ENCODE peak calls at places on chromosomes 12 and 14, in five cellular contexts. N is epithelial cell of esophagus, H is GM10248, L is sigmoid colon, J is progenitor cell of endocrine pancreas. Q is an unnamed sample.

GRCh38 chr14:50935126-50936090 is 8.9 kb downstream of the PYGL start:
- DNase-seq in L (no peak), J (no peak), H (no peak), N (no peak), Q (no peak)

GRCh38 chr12:53989227-53990113 is 4.5 kb downstream of the HOXC10 start:
- DNase-seq in L (no peak), N (peak; percentile 62), H (peak; percentile 68), J (no peak), Q (no peak)

GRCh38 chr12:20778969-20779368 is 31.5 kb upstream of the SLCO1B3 start:
- DNase-seq in N (no peak), H (no peak), J (no peak), L (no peak), Q (no peak)

GRCh38 chr14:61662437-61663311 is 32.6 kb upstream of the HIF1A start:
- DNase-seq in H (peak; percentile 73), L (no peak), J (no peak), N (peak; percentile 88), Q (no peak)

GRCh38 chr12:64255249-64255648 is 33.2 kb upstream of the KICS2 start:
- DNase-seq in L (no peak), J (no peak), H (no peak), N (no peak), Q (no peak)

GRCh38 chr12:59403259-59403932 is 192.4 kb upstream of the SLC16A7 start:
- DNase-seq in J (peak; percentile 18), L (no peak), N (peak; percentile 67), H (peak; percentile 9), Q (no peak)

GRCh38 chr14:95545769-95546168 is 10.9 kb downstream of the GLRX5 start:
- DNase-seq in L (no peak), J (no peak), H (no peak), N (peak; percentile 87), Q (no peak)

GRCh38 chr12:94516985-94517384 is 57.3 kb upstream of the CEP83 start:
- DNase-seq in N (no peak), L (no peak), J (no peak), H (no peak), Q (no peak)

GRCh38 chr12:6613015-6613775 is 6.0 kb upstream of the CHD4 start:
- DNase-seq in N (peak; percentile 45), J (no peak), L (peak; percentile 94), H (peak; percentile 43), Q (peak; percentile 69)

GRCh38 chr14:105212541-105213305 is 31.6 kb upstream of the NUDT14 start:
- DNase-seq in J (no peak), H (no peak), N (no peak), L (no peak), Q (no peak)

GRCh38 chr12:32181498-32182175 is 75.0 kb downstream of the BICD1 start:
- DNase-seq in H (no peak), N (no peak), L (no peak), J (no peak), Q (no peak)

GRCh38 chr14:100010679-100011078 is 54.5 kb upstream of the EVL start:
- DNase-seq in L (no peak), N (no peak), H (no peak), J (no peak), Q (no peak)

GRCh38 chr12:530871-531270 is 71.1 kb downstream of the B4GALNT3 start:
- DNase-seq in L (no peak), H (no peak), J (no peak), N (no peak), Q (no peak)

GRCh38 chr12:89417246-89417977 is 65.1 kb upstream of the DUSP6 start:
- DNase-seq in J (no peak), L (no peak), H (no peak), N (peak; percentile 52), Q (no peak)

GRCh38 chr12:30988887-30989286 is 62.3 kb downstream of the TSPAN11 start:
- DNase-seq in L (no peak), J (no peak), N (no peak), H (no peak), Q (no peak)

GRCh38 chr12:108568653-108569154 is 6.3 kb downstream of the ISCU start:
- DNase-seq in H (peak; percentile 78), L (no peak), J (no peak), N (no peak), Q (no peak)

GRCh38 chr14:75191100-75191499 is 14.7 kb upstream of the TMED10 start:
- DNase-seq in N (no peak), L (no peak), H (no peak), J (no peak), Q (no peak)

GRCh38 chr14:77889971-77890442 is 90.1 kb downstream of the ADCK1 start:
- DNase-seq in L (no peak), H (no peak), J (no peak), N (peak; percentile 89), Q (no peak)

GRCh38 chr12:3366451-3367155 is 124.4 kb upstream of the PRMT8 start:
- DNase-seq in H (no peak), N (no peak), L (no peak), J (no peak), Q (no peak)

GRCh38 chr12:100717733-100718067 is 76.9 kb upstream of the ANO4 start:
- DNase-seq in J (no peak), L (no peak), H (no peak), N (peak; percentile 13), Q (no peak)

GRCh38 chr14:73467377-73467776 is 9.0 kb upstream of the NUMB start:
- DNase-seq in H (no peak), L (no peak), J (no peak), N (no peak), Q (no peak)

GRCh38 chr12:94207467-94208432 is 59.4 kb downstream of the PLXNC1 start:
- DNase-seq in H (peak; percentile 72), J (no peak), L (no peak), N (no peak), Q (no peak)

GRCh38 chr12:124309231-124309630 is 14.3 kb downstream of the RFLNA start:
- DNase-seq in L (no peak), N (no peak), H (no peak), J (no peak), Q (no peak)

GRCh38 chr14:88986146-88986841 is 161.8 kb downstream of the TTC8 start:
- DNase-seq in H (no peak), N (peak; percentile 29), J (no peak), L (no peak), Q (no peak)

GRCh38 chr12:507261-507853 is 47.6 kb downstream of the B4GALNT3 start:
- DNase-seq in N (no peak), L (no peak), J (no peak), H (no peak), Q (no peak)

GRCh38 chr12:68975811-68976210 is 42.8 kb upstream of the CPM start:
- DNase-seq in L (no peak), J (no peak), H (no peak), N (no peak), Q (no peak)

GRCh38 chr12:10363922-10364838 is 25.7 kb downstream of the KLRK1 start:
- DNase-seq in N (peak; percentile 57), L (peak; percentile 72), H (peak; percentile 65), J (no peak), Q (no peak)

GRCh38 chr12:27572486-27573255 is 48.7 kb downstream of the PPFIBP1 start:
- DNase-seq in H (no peak), J (no peak), N (no peak), L (no peak), Q (no peak)

GRCh38 chr14:34935552-34935951 is 47.2 kb upstream of the SRP54 start:
- DNase-seq in L (no peak), N (no peak), H (no peak), J (no peak), Q (no peak)

GRCh38 chr14:78253986-78254385 is 83.8 kb downstream of the NRXN3 start:
- DNase-seq in J (no peak), N (peak; percentile 92), H (no peak), L (no peak), Q (no peak)

GRCh38 chr12:122946690-122947271 is 19.5 kb downstream of the ABCB9 start:
- DNase-seq in H (peak; percentile 75), N (peak; percentile 100), J (no peak), L (peak; percentile 94), Q (peak; percentile 78)

GRCh38 chr12:48972213-48973021 is 882 bp upstream of the WNT10B start:
- DNase-seq in J (no peak), L (no peak), H (no peak), N (no peak), Q (no peak)

GRCh38 chr12:71636704-71637115 is 26.9 kb downstream of the ZFC3H1 start:
- DNase-seq in H (peak; percentile 50), J (no peak), N (peak; percentile 73), L (no peak), Q (no peak)

GRCh38 chr12:112855375-112855774 is 51.4 kb upstream of the OAS1 start:
- DNase-seq in J (no peak), L (no peak), H (no peak), N (peak; percentile 28), Q (no peak)

GRCh38 chr14:55440385-55440784 is at the start of gene TBPL2:
- DNase-seq in L (no peak), J (no peak), N (no peak), H (no peak), Q (no peak)
- TF ChIP-seq CTCF in L (no peak), J (peak; percentile 36), N (no peak), H (no peak), Q (no peak)

GRCh38 chr12:19223695-19224094 is 94.2 kb downstream of the PLEKHA5 start:
- DNase-seq in N (no peak), J (no peak), L (no peak), H (no peak), Q (no peak)

GRCh38 chr12:19224746-19225145 is 95.2 kb downstream of the PLEKHA5 start:
- DNase-seq in N (no peak), H (no peak), L (no peak), J (no peak), Q (no peak)

GRCh38 chr12:19222566-19222965 is 93.0 kb downstream of the PLEKHA5 start:
- DNase-seq in J (no peak), N (no peak), H (no peak), L (no peak), Q (no peak)

GRCh38 chr12:19220861-19221466 is 91.4 kb downstream of the PLEKHA5 start:
- DNase-seq in L (no peak), H (no peak), J (no peak), N (peak; percentile 89), Q (no peak)

GRCh38 chr12:19223018-19223417 is 93.5 kb downstream of the PLEKHA5 start:
- DNase-seq in L (no peak), H (no peak), N (peak; percentile 49), J (no peak), Q (no peak)
- TF ChIP-seq CTCF in L (no peak), H (no peak), N (peak; percentile 27), J (peak; percentile 30), Q (no peak)

GRCh38 chr14:102317564-102318248 is 1.8 kb upstream of the ZNF839 start:
- DNase-seq in H (no peak), J (no peak), N (peak; percentile 52), L (peak; percentile 57), Q (no peak)
- TF ChIP-seq CTCF in H (peak; percentile 13), J (no peak), N (no peak), L (no peak), Q (no peak)

GRCh38 chr12:52050116-52050770 is 999 bp upstream of the NR4A1 start:
- DNase-seq in J (no peak), N (no peak), H (no peak), L (peak; percentile 79), Q (no peak)

GRCh38 chr12:52049286-52049685 is 2.0 kb upstream of the NR4A1 start:
- DNase-seq in H (no peak), N (no peak), J (no peak), L (no peak), Q (no peak)

GRCh38 chr12:52049688-52050087 is 1.6 kb upstream of the NR4A1 start:
- DNase-seq in J (no peak), H (no peak), N (no peak), L (no peak), Q (no peak)

GRCh38 chr12:52052471-52053186 is 1.4 kb downstream of the NR4A1 start:
- DNase-seq in J (no peak), H (no peak), L (peak; percentile 82), N (peak; percentile 54), Q (no peak)

GRCh38 chr12:52050771-52051541 is at the start of gene NR4A1:
- DNase-seq in L (peak; percentile 100), J (peak; percentile 95), N (peak; percentile 89), H (peak; percentile 98), Q (peak; percentile 98)
- TF ChIP-seq CTCF in L (no peak), J (no peak), N (peak; percentile 1), H (peak; percentile 34), Q (no peak)

Q was measured in thoracic aorta.